ENCODE peak calls at places on chromosomes 16 and 17, in eight cellular contexts. D, I, B, F, Y, H, X and J are unnamed samples.

GRCh38 chr17:77772899-77773358 is 185.6 kb upstream of the TNRC6C start:
- DNase-seq in D (no peak), I (no peak), B (no peak), F (no peak), Y (no peak), H (no peak), X (no peak), J (no peak)

GRCh38 chr17:82929011-82929622 is 89.3 kb upstream of the ZNF750 start:
- DNase-seq in D (no peak), I (peak), B (no peak), F (no peak), Y (no peak), H (peak), X (no peak), J (no peak)

GRCh38 chr16:2778692-2778958 is 1.5 kb upstream of the ELOB start:
- DNase-seq in D (no peak), I (no peak), B (no peak), F (no peak), Y (no peak), H (no peak), X (no peak), J (no peak)

GRCh38 chr16:67030221-67030962 is 1.4 kb downstream of the CBFB start:
- DNase-seq in D (peak), I (no peak), B (no peak), F (no peak), Y (no peak), H (no peak), X (no peak), J (no peak)

GRCh38 chr17:8304181-8304910 is 5.7 kb upstream of the ARHGEF15 start:
- DNase-seq in D (peak), I (no peak), B (no peak), F (no peak), Y (no peak), H (no peak), X (no peak), J (no peak)

GRCh38 chr17:17403899-17404576 is 72.8 kb upstream of the MED9 start:
- DNase-seq in D (no peak), I (peak), B (no peak), F (no peak), Y (no peak), H (no peak), X (no peak), J (no peak)

GRCh38 chr17:66702106-66702936 is 132.6 kb upstream of the CACNG5 start:
- DNase-seq in D (no peak), I (no peak), B (no peak), F (peak), Y (no peak), H (no peak), X (no peak), J (peak)

GRCh38 chr17:47301831-47302230 is 21.9 kb upstream of the EFCAB13 start:
- DNase-seq in D (no peak), I (no peak), B (no peak), F (no peak), Y (no peak), H (no peak), X (no peak), J (no peak)

GRCh38 chr17:45423936-45424335 is 8.7 kb downstream of the ARHGAP27 start:
- DNase-seq in D (no peak), I (no peak), B (no peak), F (no peak), Y (no peak), H (no peak), X (no peak), J (no peak)

GRCh38 chr17:32944248-32945020 is 16.5 kb downstream of the TMEM98 start:
- DNase-seq in D (no peak), I (no peak), B (no peak), F (no peak), Y (no peak), H (no peak), X (no peak), J (peak)

GRCh38 chr16:24396350-24397271 is 140.5 kb downstream of the CACNG3 start:
- DNase-seq in D (no peak), I (no peak), B (no peak), F (no peak), Y (peak), H (no peak), X (no peak), J (no peak)

GRCh38 chr17:66737524-66737923 is 97.4 kb upstream of the CACNG5 start:
- DNase-seq in D (peak), I (peak), B (peak), F (no peak), Y (peak), H (peak), X (peak), J (no peak)

GRCh38 chr16:4618645-4619418 is 4.1 kb upstream of the UBALD1 start:
- DNase-seq in D (no peak), I (no peak), B (no peak), F (peak), Y (no peak), H (no peak), X (no peak), J (peak)

GRCh38 chr16:46607529-46607928 is 13.7 kb downstream of the SHCBP1 start:
- DNase-seq in D (no peak), I (no peak), B (peak), F (peak), Y (peak), H (no peak), X (peak), J (peak)

GRCh38 chr17:45382226-45382625 is 50.4 kb downstream of the ARHGAP27 start:
- DNase-seq in D (no peak), I (no peak), B (no peak), F (peak), Y (no peak), H (no peak), X (no peak), J (peak)

GRCh38 chr16:8773537-8773936 is 23.9 kb downstream of the TMEM186 start:
- DNase-seq in D (no peak), I (peak), B (no peak), F (no peak), Y (no peak), H (no peak), X (no peak), J (no peak)

GRCh38 chr16:569445-570254 is at the start of gene PIGQ:
- DNase-seq in D (peak), I (peak), B (peak), F (peak), Y (peak), H (peak), X (no peak), J (no peak)

GRCh38 chr16:12066823-12067222 is 90.3 kb downstream of the SNX29 start:
- DNase-seq in D (no peak), I (no peak), B (no peak), F (no peak), Y (no peak), H (no peak), X (no peak), J (no peak)

GRCh38 chr17:81601525-81602120 is 35.3 kb downstream of the NPLOC4 start:
- DNase-seq in D (peak), I (peak), B (peak), F (peak), Y (peak), H (no peak), X (no peak), J (peak)

GRCh38 chr17:78275355-78275754 is 43.9 kb downstream of the TMEM235 start:
- DNase-seq in D (no peak), I (no peak), B (no peak), F (no peak), Y (no peak), H (no peak), X (no peak), J (no peak)

GRCh38 chr16:24504467-24505345 is 34.7 kb upstream of the RBBP6 start:
- DNase-seq in D (peak), I (peak), B (peak), F (peak), Y (peak), H (no peak), X (peak), J (peak)

GRCh38 chr16:11781773-11782172 is 15.3 kb downstream of the ZC3H7A start:
- DNase-seq in D (no peak), I (no peak), B (peak), F (peak), Y (no peak), H (no peak), X (no peak), J (peak)

GRCh38 chr16:70470927-70471341 is 16.5 kb downstream of the FCSK start:
- DNase-seq in D (peak), I (peak), B (no peak), F (no peak), Y (peak), H (peak), X (no peak), J (no peak)

GRCh38 chr17:9226130-9226793 is 205.0 kb downstream of the NTN1 start:
- DNase-seq in D (no peak), I (no peak), B (no peak), F (no peak), Y (no peak), H (no peak), X (no peak), J (no peak)

GRCh38 chr16:19980866-19981265 is 92.8 kb downstream of the GPR139 start:
- DNase-seq in D (peak), I (peak), B (no peak), F (peak), Y (peak), H (no peak), X (no peak), J (no peak)

GRCh38 chr16:70688266-70688742 is 2.5 kb upstream of the MTSS2 start:
- DNase-seq in D (no peak), I (peak), B (peak), F (no peak), Y (peak), H (peak), X (no peak), J (no peak)

GRCh38 chr16:86517652-86518258 is 7.4 kb downstream of the FOXF1 start:
- DNase-seq in D (peak), I (peak), B (peak), F (peak), Y (peak), H (peak), X (no peak), J (peak)

GRCh38 chr16:50261707-50262235 is 4.6 kb upstream of the ADCY7 start:
- DNase-seq in D (no peak), I (no peak), B (no peak), F (no peak), Y (no peak), H (no peak), X (no peak), J (no peak)

GRCh38 chr16:78996806-78997205 is 603.7 kb downstream of the MAF start:
- DNase-seq in D (no peak), I (no peak), B (no peak), F (no peak), Y (no peak), H (no peak), X (no peak), J (no peak)

GRCh38 chr16:870856-871561 is 70.5 kb upstream of the GNG13 start:
- DNase-seq in D (no peak), I (no peak), B (no peak), F (no peak), Y (no peak), H (peak), X (no peak), J (no peak)

GRCh38 chr16:50696126-50696525 is 2.7 kb downstream of the NOD2 start:
- DNase-seq in D (no peak), I (no peak), B (no peak), F (no peak), Y (no peak), H (no peak), X (no peak), J (no peak)

GRCh38 chr17:48795444-48796162 is 21.4 kb downstream of the TTLL6 start:
- DNase-seq in D (no peak), I (peak), B (peak), F (no peak), Y (no peak), H (no peak), X (peak), J (no peak)

GRCh38 chr16:55508271-55508921 is 476 bp upstream of the LPCAT2 start:
- DNase-seq in D (no peak), I (no peak), B (no peak), F (no peak), Y (no peak), H (no peak), X (no peak), J (no peak)

GRCh38 chr17:72115789-72116520 is 4.9 kb upstream of the SOX9 start:
- DNase-seq in D (peak), I (no peak), B (no peak), F (peak), Y (no peak), H (no peak), X (no peak), J (no peak)

GRCh38 chr17:57518587-57519118 is 226.4 kb downstream of the CCDC182 start:
- DNase-seq in D (no peak), I (peak), B (no peak), F (no peak), Y (peak), H (peak), X (no peak), J (no peak)
- H3K4me3 ChIP-seq in D (no peak), I (no peak), B (no peak), F (no peak), Y (no peak), H (no peak), X (no peak), J (no peak)

GRCh38 chr17:6639014-6639650 is 1.4 kb downstream of the KIAA0753 start:
- DNase-seq in D (no peak), I (no peak), B (no peak), F (no peak), Y (no peak), H (no peak), X (no peak), J (no peak)

GRCh38 chr17:6636616-6637457 is 3.7 kb downstream of the KIAA0753 start:
- DNase-seq in D (no peak), I (no peak), B (no peak), F (no peak), Y (no peak), H (no peak), X (no peak), J (no peak)

GRCh38 chr17:6639651-6640535 is 618 bp downstream of the KIAA0753 start:
- DNase-seq in D (no peak), I (peak), B (peak), F (peak), Y (peak), H (no peak), X (no peak), J (no peak)

GRCh38 chr17:6637458-6637840 is 3.1 kb downstream of the KIAA0753 start:
- DNase-seq in D (no peak), I (no peak), B (no peak), F (no peak), Y (no peak), H (no peak), X (no peak), J (no peak)

GRCh38 chr17:6638046-6638908 is 2.2 kb downstream of the KIAA0753 start:
- DNase-seq in D (no peak), I (no peak), B (no peak), F (no peak), Y (no peak), H (no peak), X (no peak), J (no peak)
- TF ChIP-seq CTCF in D (no peak), I (no peak), B (no peak), F (no peak), Y (no peak), H (no peak), X (no peak), J (no peak)

DNA sequence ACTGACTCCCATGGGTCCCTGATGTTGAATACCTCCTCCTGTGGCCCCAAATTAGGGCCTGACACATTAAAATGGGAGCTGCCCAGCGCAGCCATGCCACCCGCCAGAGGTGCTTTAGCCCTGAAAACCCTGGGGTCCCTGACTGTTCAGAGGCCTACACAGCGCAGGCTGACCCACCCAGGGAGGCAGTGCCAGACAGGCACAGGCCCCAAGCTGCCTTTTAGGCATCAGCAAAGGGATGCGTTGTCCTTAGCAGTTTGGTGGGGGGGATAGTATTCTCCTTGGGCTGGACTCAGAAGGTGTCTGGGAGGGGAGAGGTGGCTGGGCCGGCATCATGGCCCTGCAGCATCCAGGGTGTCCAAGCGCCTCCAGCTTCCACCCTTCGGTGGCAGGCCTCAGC is 1.4 kb downstream of the RAPGEFL1 start:
- DNase-seq in D (no peak), I (no peak), B (no peak), F (no peak), Y (no peak), H (no peak), X (no peak), J (no peak)
- H3K4me3 ChIP-seq in D (no peak), I (no peak), B (no peak), F (peak), Y (no peak), H (no peak), X (no peak), J (peak)

GRCh38 chr17:28698253-28698941 is 13.3 kb downstream of the PROCA1 start:
- DNase-seq in D (no peak), I (no peak), B (peak), F (no peak), Y (no peak), H (no peak), X (no peak), J (no peak)
- TF ChIP-seq CTCF in D (no peak), I (no peak), B (no peak), F (no peak), Y (no peak), H (no peak), X (no peak), J (no peak)

GRCh38 chr17:61323696-61324539 is 75.7 kb upstream of the TBX2 start:
- DNase-seq in D (peak), I (no peak), B (no peak), F (no peak), Y (no peak), H (no peak), X (no peak), J (no peak)
- H3K4me3 ChIP-seq in D (no peak), I (no peak), B (no peak), F (no peak), Y (no peak), H (no peak), X (no peak), J (no peak)